ENCODE peak calls at places on chromosomes 1 and 21, in ten cellular contexts. One of them, this sample, is unnamed.

GRCh38 chr1:9746651-9747050 is 77.1 kb downstream of the CLSTN1 start:
- DNase-seq in EH: no peak
- DNase-seq in Kasumi-1: no peak
- DNase-seq in stimulated activated naive CD4-positive, alpha-beta T cell: no peak
- DNase-seq in stimulated activated CD4-positive, alpha-beta T cell treated with anti-CD3 and anti-CD28 coated beads, Interleukin-1b, Interleukin-23, amount 100 ng/mL, for 48 hours: no peak
- DNase-seq in NCI-H510A treated with DMSO at 0.1 percent for 48 hours: no peak
- DNase-seq in nephron progenitor cell: no peak
- DNase-seq in mesenchymal stem cell: no peak
- DNase-seq in left cardiac atrium: no peak
- DNase-seq in EL: no peak
- DNase-seq in this sample: no peak

GRCh38 chr21:42338730-42339715 is 11.8 kb downstream of the TFF2 start:
- DNase-seq in EH: no peak
- DNase-seq in Kasumi-1: no peak
- DNase-seq in stimulated activated naive CD4-positive, alpha-beta T cell: no peak
- DNase-seq in stimulated activated CD4-positive, alpha-beta T cell treated with anti-CD3 and anti-CD28 coated beads, Interleukin-1b, Interleukin-23, amount 100 ng/mL, for 48 hours: no peak
- DNase-seq in NCI-H510A treated with DMSO at 0.1 percent for 48 hours: no peak
- DNase-seq in nephron progenitor cell: no peak
- DNase-seq in mesenchymal stem cell: no peak
- DNase-seq in left cardiac atrium: no peak
- DNase-seq in EL: no peak
- DNase-seq in this sample: no peak

GRCh38 chr1:115092214-115092613 is 2.9 kb upstream of the TSPAN2 start:
- DNase-seq in EH: no peak
- DNase-seq in Kasumi-1: peak; percentile 1
- DNase-seq in stimulated activated naive CD4-positive, alpha-beta T cell: no peak
- DNase-seq in stimulated activated CD4-positive, alpha-beta T cell treated with anti-CD3 and anti-CD28 coated beads, Interleukin-1b, Interleukin-23, amount 100 ng/mL, for 48 hours: no peak
- DNase-seq in NCI-H510A treated with DMSO at 0.1 percent for 48 hours: no peak
- DNase-seq in nephron progenitor cell: no peak
- DNase-seq in mesenchymal stem cell: no peak
- DNase-seq in left cardiac atrium: no peak
- DNase-seq in EL: no peak
- DNase-seq in this sample: no peak

GRCh38 chr1:203121186-203122015 is 6.1 kb upstream of the ADORA1 start:
- DNase-seq in EH: no peak
- DNase-seq in Kasumi-1: peak; percentile 79
- DNase-seq in stimulated activated naive CD4-positive, alpha-beta T cell: no peak
- DNase-seq in stimulated activated CD4-positive, alpha-beta T cell treated with anti-CD3 and anti-CD28 coated beads, Interleukin-1b, Interleukin-23, amount 100 ng/mL, for 48 hours: no peak
- DNase-seq in NCI-H510A treated with DMSO at 0.1 percent for 48 hours: no peak
- DNase-seq in nephron progenitor cell: no peak
- DNase-seq in mesenchymal stem cell: no peak
- DNase-seq in left cardiac atrium: no peak
- DNase-seq in EL: no peak
- DNase-seq in this sample: no peak

GRCh38 chr1:230160957-230161771 is 94.1 kb downstream of the GALNT2 start:
- DNase-seq in EH: peak; percentile 58
- DNase-seq in Kasumi-1: no peak
- DNase-seq in stimulated activated naive CD4-positive, alpha-beta T cell: no peak
- DNase-seq in stimulated activated CD4-positive, alpha-beta T cell treated with anti-CD3 and anti-CD28 coated beads, Interleukin-1b, Interleukin-23, amount 100 ng/mL, for 48 hours: no peak
- DNase-seq in NCI-H510A treated with DMSO at 0.1 percent for 48 hours: no peak
- DNase-seq in nephron progenitor cell: no peak
- DNase-seq in mesenchymal stem cell: no peak
- DNase-seq in left cardiac atrium: no peak
- DNase-seq in EL: peak; percentile 51
- DNase-seq in this sample: no peak

GRCh38 chr1:14742181-14742980 is 143.9 kb downstream of the KAZN start:
- DNase-seq in EH: peak; percentile 88
- DNase-seq in Kasumi-1: no peak
- DNase-seq in stimulated activated naive CD4-positive, alpha-beta T cell: no peak
- DNase-seq in stimulated activated CD4-positive, alpha-beta T cell treated with anti-CD3 and anti-CD28 coated beads, Interleukin-1b, Interleukin-23, amount 100 ng/mL, for 48 hours: no peak
- DNase-seq in NCI-H510A treated with DMSO at 0.1 percent for 48 hours: peak; percentile 36
- DNase-seq in nephron progenitor cell: no peak
- DNase-seq in mesenchymal stem cell: peak; percentile 97
- DNase-seq in left cardiac atrium: no peak
- DNase-seq in EL: peak; percentile 95
- DNase-seq in this sample: no peak

GRCh38 chr1:25066731-25067520 is 136.8 kb upstream of the RUNX3 start:
- DNase-seq in EH: no peak
- DNase-seq in Kasumi-1: no peak
- DNase-seq in stimulated activated naive CD4-positive, alpha-beta T cell: no peak
- DNase-seq in stimulated activated CD4-positive, alpha-beta T cell treated with anti-CD3 and anti-CD28 coated beads, Interleukin-1b, Interleukin-23, amount 100 ng/mL, for 48 hours: no peak
- DNase-seq in NCI-H510A treated with DMSO at 0.1 percent for 48 hours: no peak
- DNase-seq in nephron progenitor cell: no peak
- DNase-seq in mesenchymal stem cell: no peak
- DNase-seq in left cardiac atrium: peak; percentile 2
- DNase-seq in EL: no peak
- DNase-seq in this sample: no peak

GRCh38 chr1:53197301-53198205 is 929 bp downstream of the CPT2 start:
- DNase-seq in EH: peak; percentile 62
- DNase-seq in Kasumi-1: peak; percentile 51
- DNase-seq in stimulated activated naive CD4-positive, alpha-beta T cell: no peak
- DNase-seq in stimulated activated CD4-positive, alpha-beta T cell treated with anti-CD3 and anti-CD28 coated beads, Interleukin-1b, Interleukin-23, amount 100 ng/mL, for 48 hours: no peak
- DNase-seq in NCI-H510A treated with DMSO at 0.1 percent for 48 hours: no peak
- DNase-seq in nephron progenitor cell: no peak
- DNase-seq in mesenchymal stem cell: peak; percentile 46
- DNase-seq in left cardiac atrium: no peak
- DNase-seq in EL: peak; percentile 40
- DNase-seq in this sample: no peak

GRCh38 chr1:1006305-1007159 is 6.6 kb upstream of the HES4 start:
- DNase-seq in EH: no peak
- DNase-seq in Kasumi-1: no peak
- DNase-seq in stimulated activated naive CD4-positive, alpha-beta T cell: no peak
- DNase-seq in stimulated activated CD4-positive, alpha-beta T cell treated with anti-CD3 and anti-CD28 coated beads, Interleukin-1b, Interleukin-23, amount 100 ng/mL, for 48 hours: no peak
- DNase-seq in NCI-H510A treated with DMSO at 0.1 percent for 48 hours: no peak
- DNase-seq in nephron progenitor cell: peak; percentile 19
- DNase-seq in mesenchymal stem cell: no peak
- DNase-seq in left cardiac atrium: no peak
- DNase-seq in EL: no peak
- DNase-seq in this sample: no peak

GRCh38 chr1:7783178-7783711 is 846 bp upstream of the PER3 start:
- DNase-seq in EH: peak; percentile 77
- DNase-seq in Kasumi-1: peak; percentile 54
- DNase-seq in stimulated activated naive CD4-positive, alpha-beta T cell: no peak
- DNase-seq in stimulated activated CD4-positive, alpha-beta T cell treated with anti-CD3 and anti-CD28 coated beads, Interleukin-1b, Interleukin-23, amount 100 ng/mL, for 48 hours: peak; percentile 9
- DNase-seq in NCI-H510A treated with DMSO at 0.1 percent for 48 hours: peak; percentile 95
- DNase-seq in nephron progenitor cell: peak; percentile 77
- DNase-seq in mesenchymal stem cell: peak; percentile 67
- DNase-seq in left cardiac atrium: peak; percentile 80
- DNase-seq in EL: peak; percentile 78
- DNase-seq in this sample: peak; percentile 3

GRCh38 chr1:151639466-151639865 is 27.6 kb downstream of the SNX27 start:
- DNase-seq in EH: peak; percentile 87
- DNase-seq in Kasumi-1: no peak
- DNase-seq in stimulated activated naive CD4-positive, alpha-beta T cell: no peak
- DNase-seq in stimulated activated CD4-positive, alpha-beta T cell treated with anti-CD3 and anti-CD28 coated beads, Interleukin-1b, Interleukin-23, amount 100 ng/mL, for 48 hours: no peak
- DNase-seq in NCI-H510A treated with DMSO at 0.1 percent for 48 hours: no peak
- DNase-seq in nephron progenitor cell: no peak
- DNase-seq in mesenchymal stem cell: peak; percentile 89
- DNase-seq in left cardiac atrium: no peak
- DNase-seq in EL: peak; percentile 72
- DNase-seq in this sample: no peak

This sample was measured in SHP77 treated with DMSO at 0.1 percent for 48 hours.